ENCODE peak calls at places on chromosomes 6 and 20, in nine cellular contexts. One of them, this sample, is unnamed. For H3K27me3, the result is how much of the 10 kb centered on the place peaks cover.

GRCh38 chr6:150269130-150269856 is 99.5 kb upstream of the IYD start:
- DNase-seq in cardiac muscle cell: no peak
- DNase-seq in endodermal cell: no peak
- DNase-seq in prostate gland: no peak
- DNase-seq in ovary: no peak
- DNase-seq in adrenal gland: no peak
- DNase-seq in CD8-positive, alpha-beta memory T cell: no peak
- DNase-seq in BJ: no peak
- DNase-seq in gastrocnemius medialis: no peak
- DNase-seq in this sample: no peak

GRCh38 chr6:87897581-87898147 is 150.0 kb upstream of the SPACA1 start:
- DNase-seq in CD8-positive, alpha-beta memory T cell: no peak
- DNase-seq in BJ: no peak
- DNase-seq in prostate gland: no peak
- DNase-seq in adrenal gland: no peak
- DNase-seq in gastrocnemius medialis: no peak
- DNase-seq in endodermal cell: no peak
- DNase-seq in cardiac muscle cell: peak
- DNase-seq in ovary: no peak
- DNase-seq in this sample: no peak

GRCh38 chr20:48153105-48153504 is 367.8 kb upstream of the SULF2 start:
- DNase-seq in endodermal cell: no peak
- DNase-seq in cardiac muscle cell: no peak
- DNase-seq in gastrocnemius medialis: no peak
- DNase-seq in adrenal gland: no peak
- DNase-seq in prostate gland: no peak
- DNase-seq in ovary: no peak
- DNase-seq in BJ: no peak
- DNase-seq in CD8-positive, alpha-beta memory T cell: no peak
- DNase-seq in this sample: no peak

GRCh38 chr6:128631031-128631430 is 110.6 kb upstream of the PTPRK start:
- DNase-seq in BJ: no peak
- DNase-seq in adrenal gland: no peak
- DNase-seq in CD8-positive, alpha-beta memory T cell: no peak
- DNase-seq in prostate gland: no peak
- DNase-seq in ovary: no peak
- DNase-seq in cardiac muscle cell: no peak
- DNase-seq in endodermal cell: no peak
- DNase-seq in gastrocnemius medialis: no peak
- DNase-seq in this sample: no peak

GRCh38 chr6:154673919-154674318 is 59.3 kb upstream of the SCAF8 start:
- DNase-seq in adrenal gland: no peak
- DNase-seq in endodermal cell: no peak
- DNase-seq in ovary: no peak
- DNase-seq in CD8-positive, alpha-beta memory T cell: no peak
- DNase-seq in prostate gland: no peak
- DNase-seq in BJ: no peak
- DNase-seq in cardiac muscle cell: no peak
- DNase-seq in gastrocnemius medialis: no peak
- DNase-seq in this sample: no peak

GRCh38 chr6:152721956-152722355 is 24.3 kb downstream of the MYCT1 start:
- DNase-seq in BJ: no peak
- DNase-seq in prostate gland: no peak
- DNase-seq in adrenal gland: no peak
- DNase-seq in ovary: no peak
- DNase-seq in cardiac muscle cell: no peak
- DNase-seq in endodermal cell: no peak
- DNase-seq in gastrocnemius medialis: no peak
- DNase-seq in CD8-positive, alpha-beta memory T cell: no peak
- DNase-seq in this sample: no peak

GRCh38 chr20:48686238-48687096 is 141.3 kb downstream of the PREX1 start:
- DNase-seq in prostate gland: peak
- DNase-seq in BJ: no peak
- DNase-seq in endodermal cell: peak
- DNase-seq in cardiac muscle cell: peak
- DNase-seq in ovary: no peak
- DNase-seq in gastrocnemius medialis: no peak
- DNase-seq in CD8-positive, alpha-beta memory T cell: no peak
- DNase-seq in adrenal gland: peak
- DNase-seq in this sample: peak

GRCh38 chr6:6221829-6222535 is 98.5 kb downstream of the F13A1 start:
- DNase-seq in adrenal gland: no peak
- DNase-seq in BJ: no peak
- DNase-seq in prostate gland: no peak
- DNase-seq in endodermal cell: peak
- DNase-seq in CD8-positive, alpha-beta memory T cell: no peak
- DNase-seq in cardiac muscle cell: no peak
- DNase-seq in ovary: no peak
- DNase-seq in gastrocnemius medialis: no peak
- DNase-seq in this sample: peak

GRCh38 chr6:138795809-138796469 is at the start of gene ECT2L:
- DNase-seq in CD8-positive, alpha-beta memory T cell: no peak
- DNase-seq in ovary: peak
- DNase-seq in BJ: no peak
- DNase-seq in adrenal gland: peak
- DNase-seq in endodermal cell: peak
- DNase-seq in cardiac muscle cell: peak
- DNase-seq in gastrocnemius medialis: peak
- DNase-seq in prostate gland: peak
- DNase-seq in this sample: peak

GRCh38 chr6:134551245-134551960 is 233.5 kb upstream of the SGK1 start:
- DNase-seq in ovary: no peak
- DNase-seq in adrenal gland: no peak
- DNase-seq in gastrocnemius medialis: no peak
- DNase-seq in endodermal cell: no peak
- DNase-seq in prostate gland: no peak
- DNase-seq in cardiac muscle cell: peak
- DNase-seq in BJ: peak
- DNase-seq in CD8-positive, alpha-beta memory T cell: no peak
- DNase-seq in this sample: no peak

GRCh38 chr6:168537485-168537884 is 96.5 kb downstream of the SMOC2 start:
- DNase-seq in BJ: no peak
- DNase-seq in gastrocnemius medialis: no peak
- DNase-seq in prostate gland: no peak
- DNase-seq in CD8-positive, alpha-beta memory T cell: no peak
- DNase-seq in endodermal cell: no peak
- DNase-seq in cardiac muscle cell: no peak
- DNase-seq in ovary: no peak
- DNase-seq in adrenal gland: no peak
- DNase-seq in this sample: no peak

GRCh38 chr20:16292227-16292626 is 281.0 kb downstream of the KIF16B start:
- DNase-seq in BJ: no peak
- DNase-seq in endodermal cell: no peak
- DNase-seq in gastrocnemius medialis: no peak
- DNase-seq in ovary: no peak
- DNase-seq in prostate gland: no peak
- DNase-seq in adrenal gland: no peak
- DNase-seq in CD8-positive, alpha-beta memory T cell: no peak
- DNase-seq in cardiac muscle cell: peak
- DNase-seq in this sample: no peak

GRCh38 chr20:61026173-61026572 is 225.9 kb upstream of the CDH4 start:
- DNase-seq in cardiac muscle cell: no peak
- DNase-seq in adrenal gland: no peak
- DNase-seq in endodermal cell: no peak
- DNase-seq in prostate gland: no peak
- DNase-seq in BJ: no peak
- DNase-seq in gastrocnemius medialis: no peak
- DNase-seq in CD8-positive, alpha-beta memory T cell: no peak
- DNase-seq in ovary: no peak
- DNase-seq in this sample: no peak

GRCh38 chr6:22029169-22029568 is 267.7 kb downstream of the PRL start:
- DNase-seq in cardiac muscle cell: peak
- DNase-seq in gastrocnemius medialis: no peak
- DNase-seq in CD8-positive, alpha-beta memory T cell: no peak
- DNase-seq in adrenal gland: no peak
- DNase-seq in BJ: peak
- DNase-seq in endodermal cell: no peak
- DNase-seq in prostate gland: no peak
- DNase-seq in ovary: no peak
- DNase-seq in this sample: no peak

GRCh38 chr6:6962086-6962485 is 145.7 kb upstream of the RREB1 start:
- DNase-seq in adrenal gland: no peak
- DNase-seq in endodermal cell: no peak
- DNase-seq in cardiac muscle cell: no peak
- DNase-seq in prostate gland: no peak
- DNase-seq in ovary: no peak
- DNase-seq in CD8-positive, alpha-beta memory T cell: no peak
- DNase-seq in gastrocnemius medialis: no peak
- DNase-seq in BJ: no peak
- DNase-seq in this sample: no peak

GRCh38 chr6:139231206-139231605 is 60.6 kb downstream of the TXLNB start:
- DNase-seq in adrenal gland: no peak
- DNase-seq in BJ: no peak
- DNase-seq in ovary: no peak
- DNase-seq in gastrocnemius medialis: no peak
- DNase-seq in CD8-positive, alpha-beta memory T cell: no peak
- DNase-seq in prostate gland: no peak
- DNase-seq in cardiac muscle cell: no peak
- DNase-seq in endodermal cell: no peak
- DNase-seq in this sample: no peak

DNA sequence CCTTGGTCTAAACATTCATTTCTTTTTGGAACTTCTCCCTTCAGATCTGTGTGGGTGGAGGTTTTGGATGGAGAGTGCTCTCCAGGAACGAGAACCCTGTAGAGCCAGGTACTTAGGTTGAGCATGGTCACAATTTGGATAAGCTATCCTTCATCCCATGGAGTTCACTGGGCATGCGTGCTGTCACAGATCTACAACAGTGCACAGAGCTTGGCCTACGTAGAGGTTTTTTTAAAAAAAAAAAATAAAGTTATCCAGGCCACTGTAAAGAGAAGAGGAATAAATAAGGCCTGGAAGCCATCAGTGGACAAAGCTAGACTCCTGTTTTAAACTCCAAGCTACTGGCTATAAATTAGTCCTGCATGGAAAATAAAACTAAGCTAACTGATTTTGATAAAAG is 165.6 kb downstream of the SLC24A3 start:
- DNase-seq in ovary: no peak
- DNase-seq in BJ: no peak
- DNase-seq in prostate gland: no peak
- DNase-seq in adrenal gland: no peak
- DNase-seq in gastrocnemius medialis: no peak
- DNase-seq in cardiac muscle cell: no peak
- DNase-seq in CD8-positive, alpha-beta memory T cell: no peak
- DNase-seq in endodermal cell: no peak
- DNase-seq in this sample: peak
- H3K4me3 ChIP-seq in ovary: no peak
- H3K4me3 ChIP-seq in BJ: no peak
- H3K4me3 ChIP-seq in prostate gland: no peak
- H3K4me3 ChIP-seq in adrenal gland: no peak
- H3K4me3 ChIP-seq in gastrocnemius medialis: no peak
- H3K4me3 ChIP-seq in cardiac muscle cell: no peak
- H3K4me3 ChIP-seq in CD8-positive, alpha-beta memory T cell: no peak
- H3K4me3 ChIP-seq in endodermal cell: no peak
- H3K4me3 ChIP-seq in this sample: no peak

DNA sequence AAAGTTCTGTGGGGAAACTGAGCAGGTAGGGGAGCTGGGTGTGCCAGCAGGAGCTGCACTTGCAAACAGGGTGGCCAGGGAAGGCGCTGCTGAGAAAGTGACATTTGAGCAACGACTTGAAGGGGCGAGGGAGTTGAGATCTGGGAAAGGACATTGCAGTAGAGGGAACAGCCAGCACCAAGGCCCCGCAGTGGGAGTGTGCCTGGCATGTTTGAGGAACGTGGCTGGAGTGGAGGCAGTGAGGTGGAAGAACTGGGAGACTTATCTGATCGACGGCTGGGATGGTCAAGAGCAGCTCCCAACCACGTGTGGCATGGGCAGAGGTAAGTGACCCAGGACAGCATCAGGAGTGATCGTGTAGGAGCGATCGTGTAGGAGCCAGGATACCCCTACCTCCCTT is 77.3 kb downstream of the TOX2 start:
- DNase-seq in prostate gland: no peak
- DNase-seq in BJ: no peak
- DNase-seq in cardiac muscle cell: no peak
- DNase-seq in endodermal cell: no peak
- DNase-seq in adrenal gland: no peak
- DNase-seq in ovary: no peak
- DNase-seq in gastrocnemius medialis: no peak
- DNase-seq in CD8-positive, alpha-beta memory T cell: no peak
- DNase-seq in this sample: no peak
- H3K27me3 ChIP-seq in prostate gland: under half
- H3K27me3 ChIP-seq in BJ: under half
- H3K27me3 ChIP-seq in cardiac muscle cell: under half
- H3K27me3 ChIP-seq in endodermal cell: under half
- H3K27me3 ChIP-seq in adrenal gland: under half
- H3K27me3 ChIP-seq in ovary: under half
- H3K27me3 ChIP-seq in gastrocnemius medialis: under half
- H3K27me3 ChIP-seq in CD8-positive, alpha-beta memory T cell: under half
- H3K27me3 ChIP-seq in this sample: under half

GRCh38 chr6:160891690-160892089 is 99.9 kb upstream of the MAP3K4 start:
- DNase-seq in gastrocnemius medialis: no peak
- DNase-seq in ovary: no peak
- DNase-seq in BJ: no peak
- DNase-seq in CD8-positive, alpha-beta memory T cell: no peak
- DNase-seq in endodermal cell: no peak
- DNase-seq in cardiac muscle cell: peak
- DNase-seq in adrenal gland: no peak
- DNase-seq in prostate gland: no peak
- DNase-seq in this sample: no peak

GRCh38 chr6:160900031-160900430 is 91.5 kb upstream of the MAP3K4 start:
- DNase-seq in endodermal cell: peak
- DNase-seq in BJ: no peak
- DNase-seq in cardiac muscle cell: no peak
- DNase-seq in ovary: no peak
- DNase-seq in prostate gland: no peak
- DNase-seq in adrenal gland: no peak
- DNase-seq in CD8-positive, alpha-beta memory T cell: no peak
- DNase-seq in gastrocnemius medialis: no peak
- DNase-seq in this sample: no peak

GRCh38 chr6:160895562-160895961 is 96.0 kb upstream of the MAP3K4 start:
- DNase-seq in CD8-positive, alpha-beta memory T cell: no peak
- DNase-seq in prostate gland: no peak
- DNase-seq in endodermal cell: no peak
- DNase-seq in cardiac muscle cell: no peak
- DNase-seq in ovary: no peak
- DNase-seq in gastrocnemius medialis: no peak
- DNase-seq in BJ: no peak
- DNase-seq in adrenal gland: no peak
- DNase-seq in this sample: no peak
- H3K4me3 ChIP-seq in CD8-positive, alpha-beta memory T cell: no peak
- H3K4me3 ChIP-seq in prostate gland: no peak
- H3K4me3 ChIP-seq in endodermal cell: no peak
- H3K4me3 ChIP-seq in cardiac muscle cell: no peak
- H3K4me3 ChIP-seq in ovary: no peak
- H3K4me3 ChIP-seq in gastrocnemius medialis: no peak
- H3K4me3 ChIP-seq in BJ: no peak
- H3K4me3 ChIP-seq in adrenal gland: no peak
- H3K4me3 ChIP-seq in this sample: no peak

GRCh38 chr6:28530777-28531176 is 5.1 kb downstream of the GPX5 start:
- DNase-seq in endodermal cell: no peak
- DNase-seq in cardiac muscle cell: no peak
- DNase-seq in adrenal gland: no peak
- DNase-seq in prostate gland: no peak
- DNase-seq in BJ: no peak
- DNase-seq in ovary: no peak
- DNase-seq in CD8-positive, alpha-beta memory T cell: no peak
- DNase-seq in gastrocnemius medialis: no peak
- DNase-seq in this sample: no peak

GRCh38 chr6:28522594-28523557 is 2.8 kb upstream of the GPX5 start:
- DNase-seq in prostate gland: no peak
- DNase-seq in BJ: no peak
- DNase-seq in ovary: no peak
- DNase-seq in gastrocnemius medialis: no peak
- DNase-seq in CD8-positive, alpha-beta memory T cell: no peak
- DNase-seq in adrenal gland: no peak
- DNase-seq in cardiac muscle cell: no peak
- DNase-seq in endodermal cell: peak
- DNase-seq in this sample: no peak

GRCh38 chr6:28525496-28526039 is at the start of gene GPX5:
- DNase-seq in adrenal gland: no peak
- DNase-seq in CD8-positive, alpha-beta memory T cell: no peak
- DNase-seq in endodermal cell: peak
- DNase-seq in prostate gland: no peak
- DNase-seq in cardiac muscle cell: peak
- DNase-seq in BJ: no peak
- DNase-seq in gastrocnemius medialis: no peak
- DNase-seq in ovary: no peak
- DNase-seq in this sample: no peak
- H3K27me3 ChIP-seq in adrenal gland: under half
- H3K27me3 ChIP-seq in CD8-positive, alpha-beta memory T cell: under half
- H3K27me3 ChIP-seq in endodermal cell: under half
- H3K27me3 ChIP-seq in prostate gland: under half
- H3K27me3 ChIP-seq in cardiac muscle cell: under half
- H3K27me3 ChIP-seq in BJ: under half
- H3K27me3 ChIP-seq in gastrocnemius medialis: under half
- H3K27me3 ChIP-seq in ovary: under half
- H3K27me3 ChIP-seq in this sample: under half

This sample was measured in thyroid gland.